ENCODE peak calls at places on chromosomes 1 and 21, in four cellular contexts. J is IMR-90, W is H9, R is mesenchymal stem cell. V is an unnamed sample.

GRCh38 chr1:87369736-87370135 is 41.1 kb downstream of the LMO4 start:
- DNase-seq in J (no peak), W (no peak), R (no peak), V (no peak)

GRCh38 chr1:158579733-158580132 is at the start of gene OR10X1:
- DNase-seq in J (no peak), W (no peak), R (no peak), V (no peak)

GRCh38 chr1:237789619-237790018 is 101.1 kb downstream of the ZP4 start:
- DNase-seq in J (no peak), W (no peak), R (no peak), V (no peak)

GRCh38 chr1:208791458-208791857 is 547.3 kb upstream of the PLXNA2 start:
- DNase-seq in J (no peak), W (no peak), R (no peak), V (peak; percentile 7)

GRCh38 chr1:216310776-216311175 is 112.5 kb downstream of the USH2A start:
- DNase-seq in J (peak; percentile 50), W (peak; percentile 75), R (peak; percentile 62), V (peak; percentile 23)

GRCh38 chr1:201625711-201626300 is 86.9 kb downstream of the NAV1 start:
- DNase-seq in J (no peak), W (no peak), R (peak; percentile 52), V (no peak)

GRCh38 chr1:248404024-248404423 is 1.2 kb downstream of the OR2T1 start:
- DNase-seq in J (peak; percentile 19), W (no peak), R (peak; percentile 14), V (no peak)

GRCh38 chr1:25573591-25573930 is 30.2 kb downstream of the LDLRAP1 start:
- DNase-seq in J (no peak), W (no peak), R (no peak), V (peak; percentile 74)

GRCh38 chr21:30216041-30216723 is at the start of gene CLDN8:
- DNase-seq in J (no peak), W (no peak), R (no peak), V (no peak)

GRCh38 chr1:150567717-150568561 is 11.5 kb downstream of the MCL1 start:
- DNase-seq in J (peak; percentile 98), W (peak; percentile 94), R (peak; percentile 98), V (peak; percentile 96)

GRCh38 chr21:20739421-20739820 is 258.8 kb upstream of the NCAM2 start:
- DNase-seq in J (no peak), W (peak; percentile 43), R (no peak), V (no peak)

GRCh38 chr1:24385160-24385939 is 28.2 kb downstream of the STPG1 start:
- DNase-seq in J (peak; percentile 49), W (peak; percentile 74), R (peak; percentile 50), V (no peak)

GRCh38 chr21:45830221-45830640 is 151.3 kb upstream of the COL6A1 start:
- DNase-seq in J (no peak), W (peak; percentile 29), R (no peak), V (no peak)

GRCh38 chr1:974293-974640 is 7.6 kb downstream of the PERM1 start:
- DNase-seq in J (no peak), W (no peak), R (no peak), V (no peak)

GRCh38 chr1:163406787-163407186 is 85.0 kb downstream of the NUF2 start:
- DNase-seq in J (no peak), W (no peak), R (no peak), V (no peak)

GRCh38 chr1:238861342-238861741 is 525.0 kb upstream of the CHRM3 start:
- DNase-seq in J (no peak), W (no peak), R (no peak), V (no peak)

GRCh38 chr1:241603626-241604337 is 36.4 kb downstream of the CHML start:
- DNase-seq in J (peak; percentile 69), W (no peak), R (no peak), V (no peak)

GRCh38 chr1:208119225-208119606 is 125.0 kb downstream of the PLXNA2 start:
- DNase-seq in J (no peak), W (no peak), R (no peak), V (no peak)

GRCh38 chr1:87104945-87105344 is 190.5 kb downstream of the HS2ST1 start:
- DNase-seq in J (no peak), W (no peak), R (no peak), V (no peak)

GRCh38 chr21:31929548-31929947 is 56.7 kb downstream of the HUNK start:
- DNase-seq in J (no peak), W (no peak), R (no peak), V (no peak)

GRCh38 chr1:64898107-64898861 is 68.1 kb downstream of the JAK1 start:
- DNase-seq in J (peak; percentile 97), W (peak; percentile 80), R (peak; percentile 99), V (peak; percentile 96)

GRCh38 chr1:40258445-40258769 is 371 bp downstream of the ZMPSTE24 start:
- DNase-seq in J (peak; percentile 23), W (no peak), R (peak; percentile 64), V (no peak)

GRCh38 chr21:44433791-44434567 is 21.3 kb upstream of the LRRC3 start:
- DNase-seq in J (no peak), W (peak; percentile 19), R (no peak), V (no peak)

GRCh38 chr1:85428471-85429077 is 36.4 kb downstream of the DDAH1 start:
- DNase-seq in J (no peak), W (no peak), R (no peak), V (no peak)

GRCh38 chr1:231731262-231731661 is 104.7 kb downstream of the DISC1 start:
- DNase-seq in J (no peak), W (no peak), R (no peak), V (no peak)

GRCh38 chr1:208510192-208510952 is 266.2 kb upstream of the PLXNA2 start:
- DNase-seq in J (no peak), W (no peak), R (peak; percentile 76), V (peak; percentile 96)

GRCh38 chr1:41739061-41739955 is 179.4 kb downstream of the HIVEP3 start:
- DNase-seq in J (peak; percentile 87), W (no peak), R (peak; percentile 53), V (peak; percentile 68)

GRCh38 chr1:178928985-178929384 is 58.1 kb upstream of the ANGPTL1 start:
- DNase-seq in J (no peak), W (no peak), R (no peak), V (no peak)

GRCh38 chr1:46617108-46617694 is 590 bp upstream of the MOB3C start:
- DNase-seq in J (no peak), W (peak; percentile 47), R (no peak), V (peak; percentile 55)

GRCh38 chr1:46617833-46618232 is 1.2 kb upstream of the MOB3C start:
- DNase-seq in J (no peak), W (no peak), R (no peak), V (no peak)

GRCh38 chr1:46615088-46615487 is 1.5 kb downstream of the MOB3C start:
- DNase-seq in J (no peak), W (no peak), R (no peak), V (no peak)

GRCh38 chr1:46615735-46616134 is 876 bp downstream of the MOB3C start:
- DNase-seq in J (no peak), W (no peak), R (peak; percentile 12), V (no peak)

GRCh38 chr1:46616277-46617107 is at the start of gene MOB3C:
- DNase-seq in J (peak; percentile 77), W (peak; percentile 66), R (peak; percentile 87), V (peak; percentile 27)
- H4K91ac ChIP-seq in J (peak within 1 kb of the TSS; percentile 76), W (no peak within 1 kb of the TSS), R (peak within 1 kb of the TSS; percentile 90), V (peak within 1 kb of the TSS; percentile 88)

DNA sequence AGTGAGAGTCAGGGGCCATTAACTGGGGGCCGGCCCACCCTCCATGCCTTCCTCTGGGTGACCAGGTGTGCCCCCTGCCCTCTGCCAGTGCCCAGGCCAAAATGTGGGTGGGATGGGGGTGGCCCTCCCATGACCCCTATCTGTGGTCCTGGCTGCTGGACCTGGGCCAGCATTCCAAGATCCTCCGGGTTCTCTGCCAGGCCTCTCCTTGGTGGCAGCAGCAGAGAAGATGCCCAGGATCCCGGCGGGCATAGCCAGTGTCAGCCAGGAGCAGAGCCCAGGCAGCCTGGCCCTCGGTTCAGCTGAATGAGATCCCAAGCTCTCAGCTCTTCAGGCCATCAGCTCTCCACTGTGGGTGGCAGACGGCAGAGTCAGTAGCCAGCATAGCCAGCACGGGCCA is 31.3 kb upstream of the ACTRT2 start:
- DNase-seq in J (no peak), W (no peak), R (no peak), V (no peak)
- H3K27me3 ChIP-seq in J (no peaks in the 10 kb centered on the region), W (no peaks in the 10 kb centered on the region), R (no peaks in the 10 kb centered on the region), V (no peaks in the 10 kb centered on the region)

DNA sequence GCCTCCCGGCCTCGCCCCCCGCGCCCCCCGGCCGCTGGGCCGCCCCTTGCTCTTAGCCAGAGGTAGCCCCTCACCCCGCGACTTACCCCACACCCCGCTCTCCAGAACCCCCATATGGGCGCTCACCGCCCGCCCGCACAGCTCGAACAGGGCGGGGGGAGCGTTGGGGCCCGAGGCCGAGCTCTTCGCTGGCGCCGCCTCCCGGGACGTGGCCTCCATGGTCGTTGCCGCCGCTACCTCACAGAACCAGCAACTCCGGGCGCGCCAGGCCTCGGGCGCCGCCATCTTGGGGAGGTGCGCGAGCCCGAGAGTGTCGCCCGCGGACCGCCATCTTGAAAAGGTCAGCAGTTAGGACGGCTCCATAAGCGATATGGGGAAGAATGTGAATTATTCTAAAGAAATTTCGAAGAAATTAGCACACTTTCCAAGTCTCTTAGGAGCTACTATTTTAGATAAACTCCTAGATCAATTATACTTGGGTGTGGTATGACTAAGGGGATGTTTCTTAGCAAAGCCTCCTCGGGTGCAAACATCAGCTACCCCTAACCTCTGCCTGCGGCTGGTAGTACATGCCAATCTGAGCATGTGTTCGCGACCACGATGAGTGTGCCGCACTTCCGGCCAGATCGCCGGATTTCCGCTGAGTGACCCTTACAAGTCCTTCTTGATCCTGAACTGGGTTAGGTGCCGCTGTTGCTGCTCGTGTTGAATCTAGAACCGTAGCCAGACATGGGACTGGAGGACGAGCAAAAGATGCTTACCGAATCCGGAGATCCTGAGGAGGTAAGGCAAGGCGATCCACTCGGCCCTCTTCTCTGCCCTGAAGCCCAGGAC is at the start of the genes LRRC41 and UQCRH:
- DNase-seq in J (peak; percentile 98), W (peak; percentile 96), R (peak; percentile 98), V (peak; percentile 99)
- H2BK120ac ChIP-seq in J (peak within 1 kb of the TSS; percentile 87), W (no peak within 1 kb of the TSS), R (peak within 1 kb of the TSS; percentile 98), V (peak within 1 kb of the TSS; percentile 69)

GRCh38 chr21:33893917-33894316 is 21.7 kb downstream of the ATP5PO start:
- DNase-seq in J (no peak), W (no peak), R (no peak), V (no peak)

GRCh38 chr21:33894736-33895288 is 20.8 kb downstream of the ATP5PO start:
- DNase-seq in J (peak; percentile 89), W (peak; percentile 92), R (peak; percentile 84), V (peak; percentile 71)

GRCh38 chr21:33896691-33897090 is 18.9 kb downstream of the ATP5PO start:
- DNase-seq in J (no peak), W (no peak), R (no peak), V (no peak)

GRCh38 chr21:33897098-33897497 is 18.5 kb downstream of the ATP5PO start:
- DNase-seq in J (no peak), W (no peak), R (no peak), V (no peak)

DNA sequence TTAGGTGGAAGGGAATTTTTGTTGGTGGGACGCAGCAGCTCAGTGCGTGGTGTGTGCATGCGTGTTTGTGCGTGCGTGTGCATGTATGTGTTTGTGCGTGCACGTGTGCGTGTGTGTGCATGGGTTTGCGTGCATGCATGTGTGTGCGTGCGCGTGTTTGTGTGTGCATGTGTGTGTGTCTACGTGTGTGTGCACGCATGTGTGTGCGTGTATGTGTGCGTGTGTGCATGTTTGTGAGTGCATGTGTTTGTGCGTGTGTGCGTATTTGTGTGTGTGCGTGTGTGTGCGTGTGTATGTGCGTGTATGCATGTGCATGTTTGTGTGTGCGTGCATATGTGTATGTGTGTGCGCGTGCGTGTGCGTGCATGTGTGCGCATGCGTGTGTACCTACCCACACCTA is 20.2 kb downstream of the ATP5PO start:
- DNase-seq in J (no peak), W (no peak), R (no peak), V (no peak)
- H4K91ac ChIP-seq in J (no peak overlapping the region), W (no peak overlapping the region), R (peak overlapping the region; percentile 22), V (no peak overlapping the region)

GRCh38 chr21:34894401-34894800 is 154.7 kb downstream of the RUNX1 start:
- DNase-seq in J (no peak), W (no peak), R (no peak), V (no peak)
- H3K27me3 ChIP-seq in J (no peaks in the 10 kb centered on the region), W (peaks cover 21% of the 10 kb centered on the region), R (peaks cover 9% of the 10 kb centered on the region), V (peaks cover 9% of the 10 kb centered on the region)